ENCODE peak calls at places on chromosomes 6 and 20, in four cellular contexts. N is GM12878, P is HepG2, J is K562. E is an unnamed sample.

GRCh38 chr6:78093861-78094360 is 441.1 kb downstream of the MEI4 start:
- DNase-seq in J (no peak), P (no peak), N (no peak), E (no peak)

GRCh38 chr6:46504242-46504641 is 13.0 kb upstream of the RCAN2 start:
- DNase-seq in J (no peak), P (no peak), N (no peak), E (no peak)

GRCh38 chr6:96394727-96395126 is 126.9 kb upstream of the UFL1 start:
- DNase-seq in J (no peak), P (peak), N (no peak), E (peak)

GRCh38 chr6:53651149-53651763 is 14.3 kb downstream of the KLHL31 start:
- DNase-seq in N (no peak), P (peak), J (peak), E (peak)

GRCh38 chr6:26439151-26439550 is 1.2 kb upstream of the BTN3A3 start:
- DNase-seq in N (no peak), J (no peak), P (no peak), E (no peak)

GRCh38 chr6:7176208-7176607 is 68.4 kb downstream of the RREB1 start:
- DNase-seq in N (no peak), J (no peak), P (no peak), E (peak)

GRCh38 chr20:14418441-14418840 is 81.0 kb upstream of the FLRT3 start:
- DNase-seq in P (no peak), N (no peak), J (no peak), E (no peak)

GRCh38 chr6:15293674-15294073 is 47.8 kb downstream of the JARID2 start:
- DNase-seq in J (no peak), P (no peak), N (no peak), E (no peak)

GRCh38 chr6:160960839-160961238 is 30.7 kb upstream of the MAP3K4 start:
- DNase-seq in J (no peak), N (no peak), P (no peak), E (no peak)

GRCh38 chr6:97726378-97726777 is 443.4 kb upstream of the MMS22L start:
- DNase-seq in J (no peak), N (no peak), P (no peak), E (peak)

GRCh38 chr20:51122931-51123658 is 100.2 kb upstream of the KCNG1 start:
- DNase-seq in P (no peak), J (no peak), N (no peak), E (no peak)

DNA sequence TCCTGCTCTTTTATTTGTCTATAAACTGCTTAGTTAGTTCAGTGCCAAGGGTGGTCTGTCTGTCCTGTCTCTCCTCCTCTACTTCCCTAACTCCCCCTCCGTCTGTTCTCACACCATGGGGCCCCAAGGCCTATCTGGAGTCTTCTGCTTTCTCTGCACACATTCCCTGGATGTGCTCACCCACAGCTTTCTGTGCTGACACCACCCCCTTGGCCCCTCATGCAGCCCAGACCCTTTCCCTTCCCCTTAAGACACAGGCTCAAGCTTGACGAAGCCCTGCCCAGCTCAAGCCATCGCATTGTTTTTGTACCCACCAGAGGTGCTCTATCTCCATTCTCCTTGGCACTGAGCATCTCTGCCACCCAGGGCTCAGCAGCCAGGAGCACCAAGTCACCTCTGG is 78.1 kb upstream of the NNAT start:
- DNase-seq in P (no peak), N (no peak), J (no peak), E (no peak)
- TF ChIP-seq MXI1 in P (no peak), N (no peak), J (no peak), E (no peak)

GRCh38 chr6:154806804-154807203 is 73.6 kb downstream of the SCAF8 start:
- DNase-seq in J (no peak), P (no peak), N (no peak), E (no peak)
- TF ChIP-seq NFIC in J (no peak), P (no peak), N (no peak), E (no peak)

GRCh38 chr20:43513298-43514061 is 6.0 kb downstream of the L3MBTL1 start:
- DNase-seq in P (no peak), N (no peak), J (no peak), E (no peak)
- TF ChIP-seq MXI1 in P (no peak), N (no peak), J (no peak), E (no peak)

GRCh38 chr20:60139663-60140446 is 181.6 kb downstream of the CDH26 start:
- DNase-seq in P (no peak), J (no peak), N (no peak), E (no peak)
- TF ChIP-seq NFIC in P (no peak), J (no peak), N (no peak), E (no peak)

E was measured in SK-N-SH.